ENCODE peak calls at places on chromosomes 13 and 19, in four cellular contexts. P is uterus, Z is dorsolateral prefrontal cortex, K is body of pancreas. F is an unnamed sample.

GRCh38 chr19:2668188-2668763 is 34.2 kb downstream of the GNG7 start:
- DNase-seq in Z (no peak), P (no peak), K (no peak), F (no peak)

GRCh38 chr19:1363599-1363998 is 20.1 kb upstream of the NDUFS7 start:
- DNase-seq in Z (no peak), P (no peak), K (no peak), F (peak; percentile 32)

GRCh38 chr19:14434543-14435319 is 1.6 kb downstream of the PKN1 start:
- DNase-seq in K (peak; percentile 41), Z (no peak), P (peak; percentile 72), F (peak; percentile 55)

GRCh38 chr13:52615817-52616216 is 26.4 kb upstream of the HNRNPA1L2 start:
- DNase-seq in P (no peak), Z (no peak), K (no peak), F (no peak)

GRCh38 chr13:41742917-41743552 is 217.9 kb downstream of the VWA8 start:
- DNase-seq in Z (no peak), K (no peak), P (no peak), F (no peak)

GRCh38 chr19:8575467-8575997 is 1.7 kb downstream of the MYO1F start:
- DNase-seq in Z (no peak), K (no peak), P (no peak), F (peak; percentile 47)

GRCh38 chr19:18519962-18520847 is 1.7 kb downstream of the ELL start:
- DNase-seq in P (peak; percentile 72), Z (no peak), K (peak; percentile 88), F (peak; percentile 91)

GRCh38 chr13:98254541-98254940 is 77.5 kb upstream of the RNF113B start:
- DNase-seq in K (no peak), P (no peak), Z (no peak), F (no peak)

GRCh38 chr13:80921971-80922370 is 581.0 kb upstream of the SPRY2 start:
- DNase-seq in Z (no peak), P (no peak), K (no peak), F (no peak)

GRCh38 chr13:80923907-80924306 is 583.0 kb upstream of the SPRY2 start:
- DNase-seq in Z (no peak), K (no peak), P (no peak), F (no peak)

GRCh38 chr13:80921556-80921955 is 580.6 kb upstream of the SPRY2 start:
- DNase-seq in K (no peak), Z (no peak), P (no peak), F (no peak)

GRCh38 chr13:80928241-80928640 is 587.3 kb upstream of the SPRY2 start:
- DNase-seq in Z (no peak), K (no peak), P (no peak), F (no peak)

DNA sequence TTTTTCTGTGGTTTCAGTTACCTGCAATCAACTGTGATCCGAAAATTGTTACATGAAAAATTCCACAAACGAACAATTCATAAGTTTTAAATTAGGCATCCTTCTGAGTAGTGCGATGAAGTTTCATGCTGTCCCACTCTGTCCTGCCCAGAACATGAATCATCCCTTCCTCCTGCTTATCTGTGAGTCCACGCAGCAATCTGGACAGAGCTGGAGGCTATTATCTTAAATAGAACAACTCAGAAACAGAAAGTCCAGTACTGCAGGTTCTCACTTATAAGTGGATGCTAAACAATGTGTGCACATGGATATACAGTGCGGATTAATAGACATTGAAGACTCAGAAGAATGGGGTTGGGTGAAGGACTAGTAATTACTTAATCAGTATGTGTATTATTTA is 583.7 kb upstream of the SPRY2 start:
- DNase-seq in K (no peak), Z (no peak), P (no peak), F (no peak)
- H3K27ac ChIP-seq in K (no peak overlapping the region), Z (no peak overlapping the region), P (no peak overlapping the region), F (no peak overlapping the region)

GRCh38 chr19:49639401-49640112 is 386 bp downstream of the RRAS start:
- DNase-seq in P (peak; percentile 52), Z (no peak), K (no peak), F (no peak)

GRCh38 chr19:49636230-49636932 is 3.6 kb downstream of the RRAS start:
- DNase-seq in K (no peak), P (no peak), Z (no peak), F (no peak)

GRCh38 chr19:49638360-49638759 is 1.6 kb downstream of the RRAS start:
- DNase-seq in Z (no peak), K (no peak), P (peak; percentile 43), F (no peak)

GRCh38 chr19:49635530-49636229 is 4.3 kb downstream of the RRAS start:
- DNase-seq in P (no peak), Z (no peak), K (no peak), F (no peak)

GRCh38 chr19:49637865-49638350 is 2.0 kb downstream of the RRAS start:
- DNase-seq in P (peak; percentile 86), Z (no peak), K (peak; percentile 68), F (peak; percentile 93)
- H3K4me3 ChIP-seq in P (peak overlapping the region; percentile 72), Z (peak overlapping the region; percentile 10), K (no peak overlapping the region), F (no peak overlapping the region)

GRCh38 chr19:50947123-50947522 is 5.7 kb downstream of the KLK5 start:
- DNase-seq in Z (no peak), K (no peak), P (no peak), F (no peak)

GRCh38 chr19:50949792-50950320 is 3.0 kb downstream of the KLK5 start:
- DNase-seq in P (no peak), K (no peak), Z (no peak), F (no peak)

GRCh38 chr19:50957587-50957986 is 4.7 kb upstream of the KLK5 start:
- DNase-seq in P (no peak), Z (no peak), K (no peak), F (no peak)

DNA sequence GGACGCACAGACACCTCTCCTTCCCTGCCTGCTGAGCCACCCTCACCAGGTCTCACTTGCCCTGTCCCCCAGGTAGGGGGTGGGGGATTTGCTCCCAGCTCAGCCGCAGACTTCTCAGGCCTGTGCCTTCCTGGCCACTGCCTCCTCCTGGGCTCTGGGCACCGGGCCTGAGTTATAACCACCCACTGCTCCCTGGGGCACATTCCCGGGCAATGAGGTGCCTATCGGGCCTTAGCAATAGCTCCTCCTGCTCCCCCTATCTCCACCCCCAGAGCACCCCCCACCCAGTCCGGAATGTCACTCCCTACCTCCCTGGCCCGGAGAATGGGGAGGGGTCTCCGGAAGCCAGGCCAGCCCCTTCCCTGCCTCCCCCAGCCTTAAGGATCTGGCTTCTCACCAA is at the start of gene KLK5:
- DNase-seq in Z (no peak), P (no peak), K (no peak), F (no peak)
- H3K27ac ChIP-seq in Z (no peak within 1 kb of the TSS), P (no peak within 1 kb of the TSS), K (no peak within 1 kb of the TSS), F (no peak within 1 kb of the TSS)

DNA sequence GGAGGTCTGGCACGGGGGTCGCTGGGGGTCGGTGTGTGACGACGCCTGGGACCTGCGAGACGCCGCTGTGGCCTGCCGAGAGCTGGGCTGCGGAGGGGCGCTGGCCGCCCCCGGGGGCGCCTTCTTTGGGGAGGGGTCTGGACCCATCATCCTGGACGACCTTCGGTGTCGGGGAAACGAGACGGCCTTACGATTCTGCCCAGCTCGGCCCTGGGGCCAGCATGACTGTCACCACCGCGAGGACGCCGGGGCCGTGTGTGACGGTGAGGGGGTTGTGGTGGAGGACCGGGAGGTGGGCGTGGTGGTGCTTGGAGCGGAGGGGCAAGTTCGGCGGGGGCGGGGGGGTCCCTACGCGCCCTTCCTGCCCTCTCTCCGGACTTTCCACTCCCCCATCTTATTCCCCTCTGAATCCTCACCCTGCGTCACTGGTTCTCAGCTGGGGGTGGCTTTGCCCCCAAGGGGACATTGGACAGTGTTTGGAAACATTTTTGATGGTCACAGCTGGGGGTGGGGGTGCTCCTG is 5.5 kb downstream of the SSC5D start:
- DNase-seq in Z (no peak), P (no peak), K (no peak), F (no peak)
- H3K4me3 ChIP-seq in Z (no peak overlapping the region), P (peak overlapping the region; percentile 34), K (no peak overlapping the region), F (no peak overlapping the region)

GRCh38 chr19:45667620-45668341 is at the start of gene GIPR:
- DNase-seq in Z (no peak), K (peak; percentile 76), P (no peak), F (peak; percentile 68)
- H3K27ac ChIP-seq in Z (peak within 1 kb of the TSS; percentile 11), K (peak within 1 kb of the TSS; percentile 55), P (no peak within 1 kb of the TSS), F (peak within 1 kb of the TSS; percentile 22)

GRCh38 chr13:109769275-109769674 is 17.1 kb downstream of the IRS2 start:
- DNase-seq in Z (no peak), P (no peak), K (no peak), F (no peak)

GRCh38 chr13:109769921-109770320 is 16.5 kb downstream of the IRS2 start:
- DNase-seq in P (no peak), K (no peak), Z (no peak), F (no peak)

GRCh38 chr13:109768176-109768575 is 18.2 kb downstream of the IRS2 start:
- DNase-seq in Z (no peak), K (no peak), P (no peak), F (no peak)

GRCh38 chr13:109767023-109767422 is 19.4 kb downstream of the IRS2 start:
- DNase-seq in P (no peak), K (no peak), Z (no peak), F (no peak)

GRCh38 chr13:109768616-109769015 is 17.8 kb downstream of the IRS2 start:
- DNase-seq in Z (no peak), K (no peak), P (no peak), F (no peak)
- H3K4me3 ChIP-seq in Z (no peak overlapping the region), K (no peak overlapping the region), P (no peak overlapping the region), F (no peak overlapping the region)

GRCh38 chr19:17473041-17473440 is 2.7 kb downstream of the SLC27A1 start:
- DNase-seq in Z (no peak), K (no peak), P (no peak), F (peak; percentile 44)
- H3K27ac ChIP-seq in Z (no peak overlapping the region), K (no peak overlapping the region), P (no peak overlapping the region), F (no peak overlapping the region)

GRCh38 chr19:3832001-3832400 is 36.8 kb downstream of the ZFR2 start:
- DNase-seq in Z (no peak), K (no peak), P (no peak), F (no peak)
- H3K4me3 ChIP-seq in Z (no peak overlapping the region), K (no peak overlapping the region), P (no peak overlapping the region), F (no peak overlapping the region)